ENCODE peak calls at places on chromosomes 7 and 10, in six cellular contexts. One of them, this sample, is unnamed.

GRCh38 chr7:99543916-99544315 is 8.0 kb downstream of the FAM200A start:
- DNase-seq in upper lobe of right lung: no peak
- DNase-seq in GM10248: no peak
- DNase-seq in stimulated activated CD8-positive, alpha-beta memory T cell treated with anti-CD3 and anti-CD28 coated beads, Interleukin-4, amount 100 ng/mL, for 48 hours: no peak
- DNase-seq in ACHN: no peak
- DNase-seq in GM12865: no peak
- DNase-seq in this sample: no peak

GRCh38 chr10:13705526-13706169 is 118.9 kb downstream of the PRPF18 start:
- DNase-seq in upper lobe of right lung: no peak
- DNase-seq in GM10248: no peak
- DNase-seq in stimulated activated CD8-positive, alpha-beta memory T cell treated with anti-CD3 and anti-CD28 coated beads, Interleukin-4, amount 100 ng/mL, for 48 hours: no peak
- DNase-seq in ACHN: no peak
- DNase-seq in GM12865: no peak
- DNase-seq in this sample: no peak

GRCh38 chr10:16950686-16951681 is 133.8 kb upstream of the RSU1 start:
- DNase-seq in upper lobe of right lung: no peak
- DNase-seq in GM10248: no peak
- DNase-seq in stimulated activated CD8-positive, alpha-beta memory T cell treated with anti-CD3 and anti-CD28 coated beads, Interleukin-4, amount 100 ng/mL, for 48 hours: no peak
- DNase-seq in ACHN: peak; percentile 58
- DNase-seq in GM12865: no peak
- DNase-seq in this sample: peak; percentile 85

GRCh38 chr7:70072220-70072619 is 473.9 kb downstream of the AUTS2 start:
- DNase-seq in upper lobe of right lung: no peak
- DNase-seq in GM10248: no peak
- DNase-seq in stimulated activated CD8-positive, alpha-beta memory T cell treated with anti-CD3 and anti-CD28 coated beads, Interleukin-4, amount 100 ng/mL, for 48 hours: no peak
- DNase-seq in ACHN: no peak
- DNase-seq in GM12865: peak; percentile 19
- DNase-seq in this sample: no peak

GRCh38 chr7:30412810-30413504 is 65.6 kb downstream of the NOD1 start:
- DNase-seq in upper lobe of right lung: no peak
- DNase-seq in GM10248: peak; percentile 48
- DNase-seq in stimulated activated CD8-positive, alpha-beta memory T cell treated with anti-CD3 and anti-CD28 coated beads, Interleukin-4, amount 100 ng/mL, for 48 hours: no peak
- DNase-seq in ACHN: peak; percentile 91
- DNase-seq in GM12865: peak; percentile 71
- DNase-seq in this sample: peak; percentile 93

GRCh38 chr10:118968482-118968881 is 61.0 kb upstream of the NANOS1 start:
- DNase-seq in upper lobe of right lung: no peak
- DNase-seq in GM10248: no peak
- DNase-seq in stimulated activated CD8-positive, alpha-beta memory T cell treated with anti-CD3 and anti-CD28 coated beads, Interleukin-4, amount 100 ng/mL, for 48 hours: no peak
- DNase-seq in ACHN: no peak
- DNase-seq in GM12865: no peak
- DNase-seq in this sample: no peak

GRCh38 chr7:92255308-92255707 is 9.5 kb downstream of the ANKIB1 start:
- DNase-seq in upper lobe of right lung: no peak
- DNase-seq in GM10248: no peak
- DNase-seq in stimulated activated CD8-positive, alpha-beta memory T cell treated with anti-CD3 and anti-CD28 coated beads, Interleukin-4, amount 100 ng/mL, for 48 hours: no peak
- DNase-seq in ACHN: peak; percentile 40
- DNase-seq in GM12865: no peak
- DNase-seq in this sample: no peak

GRCh38 chr10:62230344-62231138 is 38.1 kb downstream of the RTKN2 start:
- DNase-seq in upper lobe of right lung: no peak
- DNase-seq in GM10248: no peak
- DNase-seq in stimulated activated CD8-positive, alpha-beta memory T cell treated with anti-CD3 and anti-CD28 coated beads, Interleukin-4, amount 100 ng/mL, for 48 hours: no peak
- DNase-seq in ACHN: no peak
- DNase-seq in GM12865: no peak
- DNase-seq in this sample: no peak

GRCh38 chr7:110529175-110529574 is 561.8 kb upstream of the LRRN3 start:
- DNase-seq in upper lobe of right lung: no peak
- DNase-seq in GM10248: no peak
- DNase-seq in stimulated activated CD8-positive, alpha-beta memory T cell treated with anti-CD3 and anti-CD28 coated beads, Interleukin-4, amount 100 ng/mL, for 48 hours: no peak
- DNase-seq in ACHN: no peak
- DNase-seq in GM12865: no peak
- DNase-seq in this sample: no peak

GRCh38 chr7:43501881-43502280 is 81.0 kb upstream of the STK17A start:
- DNase-seq in upper lobe of right lung: no peak
- DNase-seq in GM10248: no peak
- DNase-seq in stimulated activated CD8-positive, alpha-beta memory T cell treated with anti-CD3 and anti-CD28 coated beads, Interleukin-4, amount 100 ng/mL, for 48 hours: no peak
- DNase-seq in ACHN: no peak
- DNase-seq in GM12865: peak; percentile 37
- DNase-seq in this sample: no peak

GRCh38 chr7:101740981-101741725 is 76.3 kb upstream of the CUX1 start:
- DNase-seq in upper lobe of right lung: no peak
- DNase-seq in GM10248: peak; percentile 65
- DNase-seq in stimulated activated CD8-positive, alpha-beta memory T cell treated with anti-CD3 and anti-CD28 coated beads, Interleukin-4, amount 100 ng/mL, for 48 hours: no peak
- DNase-seq in ACHN: no peak
- DNase-seq in GM12865: peak; percentile 88
- DNase-seq in this sample: no peak

GRCh38 chr7:130907439-130907838 is 173.4 kb upstream of the KLF14 start:
- DNase-seq in upper lobe of right lung: no peak
- DNase-seq in GM10248: no peak
- DNase-seq in stimulated activated CD8-positive, alpha-beta memory T cell treated with anti-CD3 and anti-CD28 coated beads, Interleukin-4, amount 100 ng/mL, for 48 hours: no peak
- DNase-seq in ACHN: no peak
- DNase-seq in GM12865: no peak
- DNase-seq in this sample: no peak

GRCh38 chr10:128097783-128098182 is 28.4 kb downstream of the MKI67 start:
- DNase-seq in upper lobe of right lung: no peak
- DNase-seq in GM10248: no peak
- DNase-seq in stimulated activated CD8-positive, alpha-beta memory T cell treated with anti-CD3 and anti-CD28 coated beads, Interleukin-4, amount 100 ng/mL, for 48 hours: no peak
- DNase-seq in ACHN: no peak
- DNase-seq in GM12865: no peak
- DNase-seq in this sample: peak; percentile 63

GRCh38 chr7:25168145-25168544 is 43.1 kb upstream of the CYCS start:
- DNase-seq in upper lobe of right lung: no peak
- DNase-seq in GM10248: no peak
- DNase-seq in stimulated activated CD8-positive, alpha-beta memory T cell treated with anti-CD3 and anti-CD28 coated beads, Interleukin-4, amount 100 ng/mL, for 48 hours: no peak
- DNase-seq in ACHN: no peak
- DNase-seq in GM12865: no peak
- DNase-seq in this sample: no peak

GRCh38 chr10:31317652-31318381 is 1.2 kb upstream of the ZEB1 start:
- DNase-seq in upper lobe of right lung: peak; percentile 78
- DNase-seq in GM10248: no peak
- DNase-seq in stimulated activated CD8-positive, alpha-beta memory T cell treated with anti-CD3 and anti-CD28 coated beads, Interleukin-4, amount 100 ng/mL, for 48 hours: peak; percentile 83
- DNase-seq in ACHN: no peak
- DNase-seq in GM12865: no peak
- DNase-seq in this sample: no peak

GRCh38 chr10:10816453-10816852 is 201.2 kb upstream of the CELF2 start:
- DNase-seq in upper lobe of right lung: no peak
- DNase-seq in GM10248: no peak
- DNase-seq in stimulated activated CD8-positive, alpha-beta memory T cell treated with anti-CD3 and anti-CD28 coated beads, Interleukin-4, amount 100 ng/mL, for 48 hours: no peak
- DNase-seq in ACHN: no peak
- DNase-seq in GM12865: no peak
- DNase-seq in this sample: no peak

GRCh38 chr7:42661312-42661711 is 250.6 kb downstream of the C7orf25 start:
- DNase-seq in upper lobe of right lung: no peak
- DNase-seq in GM10248: no peak
- DNase-seq in stimulated activated CD8-positive, alpha-beta memory T cell treated with anti-CD3 and anti-CD28 coated beads, Interleukin-4, amount 100 ng/mL, for 48 hours: no peak
- DNase-seq in ACHN: peak; percentile 31
- DNase-seq in GM12865: no peak
- DNase-seq in this sample: peak; percentile 26

GRCh38 chr7:128268233-128268632 is 27.2 kb downstream of the LEP start:
- DNase-seq in upper lobe of right lung: peak; percentile 17
- DNase-seq in GM10248: no peak
- DNase-seq in stimulated activated CD8-positive, alpha-beta memory T cell treated with anti-CD3 and anti-CD28 coated beads, Interleukin-4, amount 100 ng/mL, for 48 hours: no peak
- DNase-seq in ACHN: no peak
- DNase-seq in GM12865: no peak
- DNase-seq in this sample: no peak

GRCh38 chr10:89702121-89702480 is 711 bp downstream of the KIF20B start:
- DNase-seq in upper lobe of right lung: no peak
- DNase-seq in GM10248: no peak
- DNase-seq in stimulated activated CD8-positive, alpha-beta memory T cell treated with anti-CD3 and anti-CD28 coated beads, Interleukin-4, amount 100 ng/mL, for 48 hours: peak; percentile 41
- DNase-seq in ACHN: peak; percentile 39
- DNase-seq in GM12865: peak; percentile 35
- DNase-seq in this sample: peak; percentile 32

GRCh38 chr7:134483296-134483695 is 24.4 kb upstream of the AKR1B1 start:
- DNase-seq in upper lobe of right lung: no peak
- DNase-seq in GM10248: no peak
- DNase-seq in stimulated activated CD8-positive, alpha-beta memory T cell treated with anti-CD3 and anti-CD28 coated beads, Interleukin-4, amount 100 ng/mL, for 48 hours: no peak
- DNase-seq in ACHN: no peak
- DNase-seq in GM12865: no peak
- DNase-seq in this sample: no peak

GRCh38 chr7:25093268-25093802 is 31.7 kb downstream of the CYCS start:
- DNase-seq in upper lobe of right lung: peak; percentile 88
- DNase-seq in GM10248: peak; percentile 82
- DNase-seq in stimulated activated CD8-positive, alpha-beta memory T cell treated with anti-CD3 and anti-CD28 coated beads, Interleukin-4, amount 100 ng/mL, for 48 hours: peak; percentile 92
- DNase-seq in ACHN: peak; percentile 93
- DNase-seq in GM12865: peak; percentile 83
- DNase-seq in this sample: peak; percentile 86

GRCh38 chr10:78170026-78170475 is 136.4 kb downstream of the RPS24 start:
- DNase-seq in upper lobe of right lung: no peak
- DNase-seq in GM10248: no peak
- DNase-seq in stimulated activated CD8-positive, alpha-beta memory T cell treated with anti-CD3 and anti-CD28 coated beads, Interleukin-4, amount 100 ng/mL, for 48 hours: no peak
- DNase-seq in ACHN: no peak
- DNase-seq in GM12865: no peak
- DNase-seq in this sample: peak; percentile 30

GRCh38 chr10:124566981-124567835 is 105.6 kb downstream of the LHPP start:
- DNase-seq in upper lobe of right lung: peak; percentile 54
- DNase-seq in GM10248: no peak
- DNase-seq in stimulated activated CD8-positive, alpha-beta memory T cell treated with anti-CD3 and anti-CD28 coated beads, Interleukin-4, amount 100 ng/mL, for 48 hours: no peak
- DNase-seq in ACHN: no peak
- DNase-seq in GM12865: no peak
- DNase-seq in this sample: no peak

GRCh38 chr7:7210475-7211237 is 28.3 kb downstream of the C1GALT1 start:
- DNase-seq in upper lobe of right lung: no peak
- DNase-seq in GM10248: no peak
- DNase-seq in stimulated activated CD8-positive, alpha-beta memory T cell treated with anti-CD3 and anti-CD28 coated beads, Interleukin-4, amount 100 ng/mL, for 48 hours: no peak
- DNase-seq in ACHN: no peak
- DNase-seq in GM12865: no peak
- DNase-seq in this sample: no peak

GRCh38 chr10:4353059-4353655 is 472.9 kb upstream of the AKR1E2 start:
- DNase-seq in upper lobe of right lung: no peak
- DNase-seq in GM10248: no peak
- DNase-seq in stimulated activated CD8-positive, alpha-beta memory T cell treated with anti-CD3 and anti-CD28 coated beads, Interleukin-4, amount 100 ng/mL, for 48 hours: no peak
- DNase-seq in ACHN: peak; percentile 34
- DNase-seq in GM12865: no peak
- DNase-seq in this sample: peak; percentile 39

GRCh38 chr10:104031631-104032030 is 54.0 kb downstream of the COL17A1 start:
- DNase-seq in upper lobe of right lung: no peak
- DNase-seq in GM10248: no peak
- DNase-seq in stimulated activated CD8-positive, alpha-beta memory T cell treated with anti-CD3 and anti-CD28 coated beads, Interleukin-4, amount 100 ng/mL, for 48 hours: no peak
- DNase-seq in ACHN: no peak
- DNase-seq in GM12865: no peak
- DNase-seq in this sample: no peak

GRCh38 chr7:36723951-36724664 is at the start of gene AOAH:
- DNase-seq in upper lobe of right lung: peak; percentile 79
- DNase-seq in GM10248: peak; percentile 64
- DNase-seq in stimulated activated CD8-positive, alpha-beta memory T cell treated with anti-CD3 and anti-CD28 coated beads, Interleukin-4, amount 100 ng/mL, for 48 hours: peak; percentile 82
- DNase-seq in ACHN: no peak
- DNase-seq in GM12865: peak; percentile 78
- DNase-seq in this sample: no peak